ENCODE peak calls at places on chromosome 3, in five cellular contexts. H, C, P, W and T are unnamed samples.

GRCh38 chr3:101638262-101638745 is 38.6 kb downstream of the ZBTB11 start:
- DNase-seq in H (no peak), C (no peak), P (no peak), W (no peak), T (no peak)

GRCh38 chr3:109098245-109098644 is 19.7 kb downstream of the MORC1 start:
- DNase-seq in H (no peak), C (no peak), P (peak), W (no peak), T (no peak)

GRCh38 chr3:17088602-17089313 is 204.0 kb downstream of the PLCL2 start:
- DNase-seq in H (no peak), C (peak), P (no peak), W (no peak), T (no peak)

GRCh38 chr3:47912006-47912504 is 104.2 kb downstream of the MAP4 start:
- DNase-seq in H (no peak), C (no peak), P (no peak), W (no peak), T (no peak)

GRCh38 chr3:141797167-141797773 is 34.1 kb downstream of the GRK7 start:
- DNase-seq in H (no peak), C (peak), P (no peak), W (peak), T (peak)

GRCh38 chr3:67875338-67875737 is 220.9 kb upstream of the SUCLG2 start:
- DNase-seq in H (no peak), C (no peak), P (peak), W (no peak), T (no peak)

GRCh38 chr3:22231061-22231460 is 480.1 kb upstream of the ZNF385D start:
- DNase-seq in H (no peak), C (no peak), P (no peak), W (no peak), T (no peak)

GRCh38 chr3:50674349-50675178 is at the start of gene DOCK3:
- DNase-seq in H (no peak), C (peak), P (no peak), W (no peak), T (peak)

GRCh38 chr3:25589783-25590258 is 74.9 kb downstream of the TOP2B start:
- DNase-seq in H (no peak), C (no peak), P (no peak), W (no peak), T (no peak)

GRCh38 chr3:72134989-72135451 is 350.1 kb upstream of the PROK2 start:
- DNase-seq in H (no peak), C (no peak), P (no peak), W (no peak), T (no peak)

GRCh38 chr3:3296858-3297430 is 117.5 kb upstream of the CRBN start:
- DNase-seq in H (no peak), C (no peak), P (no peak), W (no peak), T (no peak)

GRCh38 chr3:126954141-126954845 is 28.6 kb upstream of the PLXNA1 start:
- DNase-seq in H (no peak), C (no peak), P (no peak), W (no peak), T (peak)

GRCh38 chr3:113249111-113249510 is 37.8 kb downstream of the BOC start:
- DNase-seq in H (no peak), C (no peak), P (peak), W (no peak), T (peak)

GRCh38 chr3:164488893-164489292 is 589.4 kb downstream of the SI start:
- DNase-seq in H (no peak), C (no peak), P (no peak), W (no peak), T (no peak)

GRCh38 chr3:162354343-162354742 is 857.7 kb downstream of the OTOL1 start:
- DNase-seq in H (no peak), C (no peak), P (no peak), W (no peak), T (no peak)

GRCh38 chr3:72888546-72889309 is 882 bp downstream of the GXYLT2 start:
- DNase-seq in H (no peak), C (no peak), P (no peak), W (no peak), T (no peak)

GRCh38 chr3:8482960-8483665 is 18.5 kb upstream of the LMCD1 start:
- DNase-seq in H (no peak), C (peak), P (peak), W (peak), T (peak)

GRCh38 chr3:25585361-25586166 is 79.1 kb downstream of the TOP2B start:
- DNase-seq in H (no peak), C (no peak), P (no peak), W (no peak), T (no peak)

GRCh38 chr3:99504258-99504657 is 134.1 kb upstream of the COL8A1 start:
- DNase-seq in H (no peak), C (peak), P (peak), W (peak), T (no peak)

GRCh38 chr3:27789420-27789819 is 67.3 kb upstream of the EOMES start:
- DNase-seq in H (no peak), C (no peak), P (no peak), W (no peak), T (no peak)

GRCh38 chr3:101809178-101810022 is 30.4 kb downstream of the NXPE3 start:
- DNase-seq in H (no peak), C (no peak), P (peak), W (no peak), T (no peak)

GRCh38 chr3:69740103-69741021 is 1.1 kb downstream of the MITF start:
- DNase-seq in H (no peak), C (peak), P (no peak), W (no peak), T (peak)

GRCh38 chr3:123880998-123881561 is 3.1 kb downstream of the MYLK start:
- DNase-seq in H (no peak), C (no peak), P (peak), W (no peak), T (no peak)

GRCh38 chr3:46862689-46863020 is 589 bp downstream of the MYL3 start:
- DNase-seq in H (no peak), C (no peak), P (no peak), W (no peak), T (no peak)

GRCh38 chr3:61311044-61311443 is 59.8 kb upstream of the FHIT start:
- DNase-seq in H (no peak), C (no peak), P (no peak), W (no peak), T (no peak)

GRCh38 chr3:82133070-82133606 is 371.7 kb upstream of the GBE1 start:
- DNase-seq in H (no peak), C (peak), P (peak), W (peak), T (peak)

GRCh38 chr3:46985588-46985987 is 6.1 kb downstream of the NBEAL2 start:
- DNase-seq in H (no peak), C (no peak), P (no peak), W (no peak), T (no peak)

GRCh38 chr3:26757978-26758377 is 135.4 kb downstream of the LRRC3B start:
- DNase-seq in H (no peak), C (no peak), P (no peak), W (no peak), T (no peak)
- H3K4me3 ChIP-seq in H (no peak), C (no peak), P (no peak), W (no peak), T (no peak)

GRCh38 chr3:167734498-167735232 is at the start of gene PDCD10:
- DNase-seq in H (peak), C (peak), P (peak), W (peak), T (peak)

GRCh38 chr3:167736997-167737396 is 1.5 kb downstream of the SERPINI1 start:
- DNase-seq in H (no peak), C (no peak), P (no peak), W (no peak), T (no peak)

GRCh38 chr3:167733961-167734497 is 663 bp downstream of the PDCD10 start:
- DNase-seq in H (no peak), C (no peak), P (peak), W (no peak), T (no peak)

GRCh38 chr3:167736264-167736787 is 805 bp downstream of the SERPINI1 start:
- DNase-seq in H (no peak), C (no peak), P (no peak), W (no peak), T (no peak)

DNA sequence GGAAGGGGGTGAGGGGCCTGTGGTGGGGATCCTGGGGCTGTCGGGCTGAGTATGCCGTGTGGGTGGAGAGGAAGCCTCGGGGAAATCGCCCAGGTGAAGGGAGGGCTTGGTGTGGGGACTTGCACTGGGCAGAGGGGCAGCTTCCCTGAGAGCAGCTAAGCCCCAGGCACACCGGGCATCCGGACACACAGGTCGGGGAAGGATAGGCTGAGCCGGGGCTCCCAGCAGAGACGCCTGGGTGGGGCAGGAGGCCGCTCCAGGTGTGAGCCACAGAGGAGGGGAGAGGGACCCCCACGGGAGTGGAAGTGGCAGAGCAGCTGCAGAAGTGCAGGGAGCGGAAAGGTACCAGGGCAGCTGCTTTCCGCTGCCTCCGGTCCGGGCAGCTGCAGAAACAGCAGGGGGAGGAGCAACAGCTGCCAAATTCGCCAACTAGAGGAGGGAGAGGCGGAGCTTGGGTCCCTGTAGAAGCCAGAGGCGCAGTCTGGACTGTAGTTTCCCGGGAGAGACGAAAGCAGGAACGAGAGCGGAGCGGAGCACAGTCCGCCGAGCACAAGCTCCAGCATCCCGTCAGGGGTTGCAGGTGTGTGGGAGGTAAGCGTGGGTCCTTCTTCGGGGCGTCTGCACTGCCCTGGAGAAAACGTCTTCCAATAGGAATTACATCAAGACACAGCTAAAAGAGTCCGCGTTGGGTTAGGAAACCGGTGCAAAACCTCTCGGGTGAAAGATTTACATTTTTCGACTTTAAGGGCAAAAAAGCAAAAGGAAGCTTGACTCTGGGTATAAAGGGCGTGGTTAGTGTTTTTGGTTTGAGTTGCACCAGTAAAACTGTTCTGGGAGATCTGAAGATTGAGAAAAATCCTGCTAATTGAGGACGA is at the start of gene SERPINI1:
- DNase-seq in H (peak), C (peak), P (peak), W (peak), T (peak)
- TF ChIP-seq POLR2A in H (peak), C (peak), P (peak), W (peak), T (no peak)

DNA sequence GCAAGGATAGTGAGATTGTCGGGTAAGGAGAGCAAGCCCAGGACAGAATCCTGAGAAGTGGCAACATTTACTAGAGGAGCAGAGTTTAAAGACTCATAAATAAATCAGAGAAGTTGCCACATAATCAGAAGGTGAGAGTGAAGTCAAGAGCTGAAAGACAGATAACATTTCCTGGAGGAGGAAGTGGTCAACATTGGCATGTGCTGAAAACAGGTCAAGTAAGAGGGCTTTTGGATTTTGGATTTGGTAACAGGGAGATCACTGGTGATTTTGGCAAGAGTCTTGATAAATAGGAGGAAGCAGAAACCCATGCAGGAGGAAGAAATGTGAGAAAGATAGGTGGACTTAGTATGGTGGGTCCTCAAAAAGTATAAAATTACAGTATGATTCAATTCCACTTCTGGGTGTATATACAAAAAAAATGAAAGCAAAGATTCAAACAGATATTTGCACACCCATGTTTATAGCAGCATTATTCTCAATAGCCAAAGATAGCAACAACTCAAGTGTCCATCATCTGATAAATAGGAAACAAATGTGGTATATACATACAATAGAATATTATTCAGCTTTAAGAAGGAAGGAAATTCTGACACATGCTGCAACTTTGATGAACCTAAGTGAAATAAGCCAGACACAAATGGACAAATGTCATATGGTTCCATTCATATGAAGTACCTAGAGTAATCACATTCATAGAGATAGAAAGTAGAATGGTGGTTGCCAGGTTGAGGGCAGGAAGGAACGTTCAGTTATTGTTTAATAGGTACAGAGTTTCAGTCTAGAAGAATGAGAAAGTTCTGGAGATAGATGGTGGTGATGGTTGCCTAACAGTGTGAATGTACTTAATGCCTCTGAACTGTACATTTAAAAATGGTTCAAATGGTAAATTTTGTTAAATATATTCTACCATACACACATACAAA is 27.3 kb upstream of the MBNL1 start:
- DNase-seq in H (no peak), C (no peak), P (no peak), W (no peak), T (no peak)
- H3K27ac ChIP-seq in H (no peak), C (no peak), P (no peak), W (no peak), T (no peak)

GRCh38 chr3:188082040-188082439 is 71.9 kb upstream of the LPP start:
- DNase-seq in H (no peak), C (no peak), P (no peak), W (peak), T (no peak)

GRCh38 chr3:188076176-188076575 is 77.8 kb upstream of the LPP start:
- DNase-seq in H (no peak), C (peak), P (no peak), W (peak), T (peak)

GRCh38 chr3:188080091-188080490 is 73.9 kb upstream of the LPP start:
- DNase-seq in H (no peak), C (no peak), P (no peak), W (no peak), T (no peak)

GRCh38 chr3:188071636-188072035 is 82.3 kb upstream of the LPP start:
- DNase-seq in H (no peak), C (no peak), P (no peak), W (no peak), T (no peak)

GRCh38 chr3:188077160-188077812 is 76.7 kb upstream of the LPP start:
- DNase-seq in H (no peak), C (peak), P (no peak), W (peak), T (peak)
- H3K4me3 ChIP-seq in H (no peak), C (no peak), P (no peak), W (no peak), T (no peak)

GRCh38 chr3:129602730-129603560 is 3.5 kb downstream of the PLXND1 start:
- DNase-seq in H (no peak), C (peak), P (peak), W (peak), T (peak)
- TF ChIP-seq POLR2A in H (peak), C (peak), P (no peak), W (no peak), T (no peak)

DNA sequence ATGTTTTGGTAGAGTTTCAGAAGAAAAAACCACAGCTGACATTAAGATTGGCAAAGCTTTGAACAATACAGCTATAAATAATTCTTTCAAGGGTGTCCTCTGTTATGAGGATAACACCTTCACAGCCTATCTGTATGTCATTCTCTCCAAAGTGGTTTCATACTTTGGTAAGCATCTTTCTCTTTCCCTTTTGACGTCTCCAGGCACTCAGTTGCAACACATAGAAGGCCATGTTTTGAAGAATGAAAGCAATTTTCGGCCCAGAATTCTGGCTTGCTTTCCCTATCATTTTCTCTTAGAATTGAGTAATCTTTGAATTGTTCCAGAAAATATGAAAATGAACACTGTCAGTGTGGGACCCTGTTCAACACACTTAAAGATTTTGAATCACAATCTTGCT is 200.0 kb upstream of the CBLB start:
- DNase-seq in H (no peak), C (no peak), P (no peak), W (peak), T (no peak)
- H3K27ac ChIP-seq in H (no peak), C (no peak), P (no peak), W (peak), T (peak)

GRCh38 chr3:32818431-32819085 is 761 bp downstream of the TRIM71 start:
- DNase-seq in H (no peak), C (no peak), P (no peak), W (no peak), T (no peak)
- H3K4me3 ChIP-seq in H (peak), C (no peak), P (peak), W (no peak), T (peak)